ENCODE peak calls at places on chromosomes 5 and 9, in six cellular contexts. One of them, this sample, is unnamed.

GRCh38 chr5:53023969-53024368 is 34.8 kb downstream of the ITGA2 start:
- DNase-seq in stimulated activated CD4-positive, alpha-beta T cell treated with anti-CD3 and anti-CD28 coated beads, Interleukin-12 subunit alpha, Interleukin-12 subunit beta, amount 100 ng/mL, for 4 hours: no peak
- DNase-seq in NCI-H2107: no peak
- DNase-seq in NCI-H1105 treated with DMSO at 0.1 percent for 48 hours: no peak
- DNase-seq in KG1: no peak
- DNase-seq in fibroblast of the conjunctiva: peak; percentile 62
- DNase-seq in this sample: no peak

GRCh38 chr9:115071176-115071575 is 46.8 kb downstream of the TNC start:
- DNase-seq in fibroblast of the conjunctiva: no peak
- DNase-seq in NCI-H2107: no peak
- DNase-seq in NCI-H1105 treated with DMSO at 0.1 percent for 48 hours: no peak
- DNase-seq in stimulated activated CD4-positive, alpha-beta T cell treated with anti-CD3 and anti-CD28 coated beads, Interleukin-12 subunit alpha, Interleukin-12 subunit beta, amount 100 ng/mL, for 4 hours: no peak
- DNase-seq in KG1: no peak
- DNase-seq in this sample: no peak

GRCh38 chr9:126327016-126327749 is 554 bp downstream of the MVB12B start:
- DNase-seq in fibroblast of the conjunctiva: no peak
- DNase-seq in stimulated activated CD4-positive, alpha-beta T cell treated with anti-CD3 and anti-CD28 coated beads, Interleukin-12 subunit alpha, Interleukin-12 subunit beta, amount 100 ng/mL, for 4 hours: peak; percentile 13
- DNase-seq in NCI-H2107: no peak
- DNase-seq in KG1: no peak
- DNase-seq in NCI-H1105 treated with DMSO at 0.1 percent for 48 hours: peak; percentile 17
- DNase-seq in this sample: no peak

GRCh38 chr9:6917162-6917561 is 159.4 kb downstream of the KDM4C start:
- DNase-seq in NCI-H2107: no peak
- DNase-seq in KG1: no peak
- DNase-seq in stimulated activated CD4-positive, alpha-beta T cell treated with anti-CD3 and anti-CD28 coated beads, Interleukin-12 subunit alpha, Interleukin-12 subunit beta, amount 100 ng/mL, for 4 hours: no peak
- DNase-seq in fibroblast of the conjunctiva: no peak
- DNase-seq in NCI-H1105 treated with DMSO at 0.1 percent for 48 hours: no peak
- DNase-seq in this sample: no peak

GRCh38 chr5:145619806-145620205 is 215.3 kb downstream of the PRELID2 start:
- DNase-seq in stimulated activated CD4-positive, alpha-beta T cell treated with anti-CD3 and anti-CD28 coated beads, Interleukin-12 subunit alpha, Interleukin-12 subunit beta, amount 100 ng/mL, for 4 hours: no peak
- DNase-seq in NCI-H2107: no peak
- DNase-seq in NCI-H1105 treated with DMSO at 0.1 percent for 48 hours: no peak
- DNase-seq in KG1: no peak
- DNase-seq in fibroblast of the conjunctiva: no peak
- DNase-seq in this sample: no peak

GRCh38 chr5:149271195-149271716 is 403 bp upstream of the AFAP1L1 start:
- DNase-seq in NCI-H2107: no peak
- DNase-seq in stimulated activated CD4-positive, alpha-beta T cell treated with anti-CD3 and anti-CD28 coated beads, Interleukin-12 subunit alpha, Interleukin-12 subunit beta, amount 100 ng/mL, for 4 hours: no peak
- DNase-seq in fibroblast of the conjunctiva: no peak
- DNase-seq in KG1: no peak
- DNase-seq in NCI-H1105 treated with DMSO at 0.1 percent for 48 hours: no peak
- DNase-seq in this sample: no peak

GRCh38 chr5:96410013-96410412 is 23.0 kb downstream of the PCSK1 start:
- DNase-seq in NCI-H2107: no peak
- DNase-seq in fibroblast of the conjunctiva: no peak
- DNase-seq in stimulated activated CD4-positive, alpha-beta T cell treated with anti-CD3 and anti-CD28 coated beads, Interleukin-12 subunit alpha, Interleukin-12 subunit beta, amount 100 ng/mL, for 4 hours: no peak
- DNase-seq in NCI-H1105 treated with DMSO at 0.1 percent for 48 hours: no peak
- DNase-seq in KG1: no peak
- DNase-seq in this sample: no peak

GRCh38 chr5:164934039-164934438 is 1428.6 kb downstream of the MAT2B start:
- DNase-seq in stimulated activated CD4-positive, alpha-beta T cell treated with anti-CD3 and anti-CD28 coated beads, Interleukin-12 subunit alpha, Interleukin-12 subunit beta, amount 100 ng/mL, for 4 hours: no peak
- DNase-seq in NCI-H1105 treated with DMSO at 0.1 percent for 48 hours: no peak
- DNase-seq in NCI-H2107: no peak
- DNase-seq in KG1: no peak
- DNase-seq in fibroblast of the conjunctiva: no peak
- DNase-seq in this sample: no peak

GRCh38 chr9:1458503-1458902 is 408.3 kb downstream of the DMRT2 start:
- DNase-seq in NCI-H2107: peak; percentile 19
- DNase-seq in fibroblast of the conjunctiva: peak; percentile 57
- DNase-seq in KG1: no peak
- DNase-seq in NCI-H1105 treated with DMSO at 0.1 percent for 48 hours: peak; percentile 59
- DNase-seq in stimulated activated CD4-positive, alpha-beta T cell treated with anti-CD3 and anti-CD28 coated beads, Interleukin-12 subunit alpha, Interleukin-12 subunit beta, amount 100 ng/mL, for 4 hours: no peak
- DNase-seq in this sample: peak; percentile 16

GRCh38 chr9:98335666-98336065 is 80.2 kb upstream of the TBC1D2 start:
- DNase-seq in fibroblast of the conjunctiva: no peak
- DNase-seq in KG1: no peak
- DNase-seq in stimulated activated CD4-positive, alpha-beta T cell treated with anti-CD3 and anti-CD28 coated beads, Interleukin-12 subunit alpha, Interleukin-12 subunit beta, amount 100 ng/mL, for 4 hours: no peak
- DNase-seq in NCI-H1105 treated with DMSO at 0.1 percent for 48 hours: no peak
- DNase-seq in NCI-H2107: no peak
- DNase-seq in this sample: peak; percentile 63

GRCh38 chr5:178644826-178645545 is 18.1 kb upstream of the CLK4 start:
- DNase-seq in NCI-H2107: no peak
- DNase-seq in fibroblast of the conjunctiva: no peak
- DNase-seq in KG1: no peak
- DNase-seq in stimulated activated CD4-positive, alpha-beta T cell treated with anti-CD3 and anti-CD28 coated beads, Interleukin-12 subunit alpha, Interleukin-12 subunit beta, amount 100 ng/mL, for 4 hours: no peak
- DNase-seq in NCI-H1105 treated with DMSO at 0.1 percent for 48 hours: no peak
- DNase-seq in this sample: no peak

GRCh38 chr9:34637356-34638137 is at the start of gene SIGMAR1:
- DNase-seq in KG1: peak; percentile 84
- DNase-seq in NCI-H1105 treated with DMSO at 0.1 percent for 48 hours: peak; percentile 86
- DNase-seq in stimulated activated CD4-positive, alpha-beta T cell treated with anti-CD3 and anti-CD28 coated beads, Interleukin-12 subunit alpha, Interleukin-12 subunit beta, amount 100 ng/mL, for 4 hours: peak; percentile 93
- DNase-seq in NCI-H2107: peak; percentile 87
- DNase-seq in fibroblast of the conjunctiva: peak; percentile 74
- DNase-seq in this sample: no peak

GRCh38 chr5:42555010-42555409 is 131.8 kb downstream of the GHR start:
- DNase-seq in stimulated activated CD4-positive, alpha-beta T cell treated with anti-CD3 and anti-CD28 coated beads, Interleukin-12 subunit alpha, Interleukin-12 subunit beta, amount 100 ng/mL, for 4 hours: no peak
- DNase-seq in NCI-H1105 treated with DMSO at 0.1 percent for 48 hours: no peak
- DNase-seq in fibroblast of the conjunctiva: no peak
- DNase-seq in NCI-H2107: no peak
- DNase-seq in KG1: no peak
- DNase-seq in this sample: no peak

GRCh38 chr5:163696270-163696887 is 191.0 kb downstream of the MAT2B start:
- DNase-seq in NCI-H2107: no peak
- DNase-seq in NCI-H1105 treated with DMSO at 0.1 percent for 48 hours: peak; percentile 45
- DNase-seq in stimulated activated CD4-positive, alpha-beta T cell treated with anti-CD3 and anti-CD28 coated beads, Interleukin-12 subunit alpha, Interleukin-12 subunit beta, amount 100 ng/mL, for 4 hours: no peak
- DNase-seq in KG1: no peak
- DNase-seq in fibroblast of the conjunctiva: peak; percentile 55
- DNase-seq in this sample: peak; percentile 25

GRCh38 chr5:142222235-142222880 is 102.5 kb downstream of the SPRY4 start:
- DNase-seq in fibroblast of the conjunctiva: no peak
- DNase-seq in stimulated activated CD4-positive, alpha-beta T cell treated with anti-CD3 and anti-CD28 coated beads, Interleukin-12 subunit alpha, Interleukin-12 subunit beta, amount 100 ng/mL, for 4 hours: no peak
- DNase-seq in NCI-H1105 treated with DMSO at 0.1 percent for 48 hours: no peak
- DNase-seq in NCI-H2107: no peak
- DNase-seq in KG1: no peak
- DNase-seq in this sample: no peak

GRCh38 chr5:78495800-78496199 is 135.4 kb downstream of the SCAMP1 start:
- DNase-seq in fibroblast of the conjunctiva: no peak
- DNase-seq in stimulated activated CD4-positive, alpha-beta T cell treated with anti-CD3 and anti-CD28 coated beads, Interleukin-12 subunit alpha, Interleukin-12 subunit beta, amount 100 ng/mL, for 4 hours: no peak
- DNase-seq in KG1: no peak
- DNase-seq in NCI-H1105 treated with DMSO at 0.1 percent for 48 hours: no peak
- DNase-seq in NCI-H2107: no peak
- DNase-seq in this sample: no peak

GRCh38 chr5:52007230-52007858 is 624.1 kb downstream of the ISL1 start:
- DNase-seq in fibroblast of the conjunctiva: peak; percentile 17
- DNase-seq in KG1: no peak
- DNase-seq in NCI-H1105 treated with DMSO at 0.1 percent for 48 hours: peak; percentile 94
- DNase-seq in stimulated activated CD4-positive, alpha-beta T cell treated with anti-CD3 and anti-CD28 coated beads, Interleukin-12 subunit alpha, Interleukin-12 subunit beta, amount 100 ng/mL, for 4 hours: no peak
- DNase-seq in NCI-H2107: peak; percentile 14
- DNase-seq in this sample: peak; percentile 7

GRCh38 chr5:139669681-139670368 is 21.7 kb downstream of the CXXC5 start:
- DNase-seq in fibroblast of the conjunctiva: no peak
- DNase-seq in NCI-H1105 treated with DMSO at 0.1 percent for 48 hours: no peak
- DNase-seq in NCI-H2107: no peak
- DNase-seq in KG1: peak; percentile 36
- DNase-seq in stimulated activated CD4-positive, alpha-beta T cell treated with anti-CD3 and anti-CD28 coated beads, Interleukin-12 subunit alpha, Interleukin-12 subunit beta, amount 100 ng/mL, for 4 hours: no peak
- DNase-seq in this sample: no peak

GRCh38 chr5:148186248-148187003 is 16.4 kb upstream of the SPINK6 start:
- DNase-seq in fibroblast of the conjunctiva: peak; percentile 5
- DNase-seq in NCI-H2107: no peak
- DNase-seq in KG1: no peak
- DNase-seq in stimulated activated CD4-positive, alpha-beta T cell treated with anti-CD3 and anti-CD28 coated beads, Interleukin-12 subunit alpha, Interleukin-12 subunit beta, amount 100 ng/mL, for 4 hours: no peak
- DNase-seq in NCI-H1105 treated with DMSO at 0.1 percent for 48 hours: no peak
- DNase-seq in this sample: peak; percentile 77

GRCh38 chr5:142015781-142016533 is 3.1 kb upstream of the GNPDA1 start:
- DNase-seq in KG1: no peak
- DNase-seq in fibroblast of the conjunctiva: no peak
- DNase-seq in NCI-H2107: no peak
- DNase-seq in stimulated activated CD4-positive, alpha-beta T cell treated with anti-CD3 and anti-CD28 coated beads, Interleukin-12 subunit alpha, Interleukin-12 subunit beta, amount 100 ng/mL, for 4 hours: peak; percentile 32
- DNase-seq in NCI-H1105 treated with DMSO at 0.1 percent for 48 hours: no peak
- DNase-seq in this sample: peak; percentile 60

GRCh38 chr5:98050583-98050982 is 722.9 kb upstream of the RGMB start:
- DNase-seq in NCI-H1105 treated with DMSO at 0.1 percent for 48 hours: no peak
- DNase-seq in KG1: no peak
- DNase-seq in fibroblast of the conjunctiva: no peak
- DNase-seq in NCI-H2107: no peak
- DNase-seq in stimulated activated CD4-positive, alpha-beta T cell treated with anti-CD3 and anti-CD28 coated beads, Interleukin-12 subunit alpha, Interleukin-12 subunit beta, amount 100 ng/mL, for 4 hours: no peak
- DNase-seq in this sample: no peak

GRCh38 chr5:140242890-140243585 is 59.9 kb downstream of the PFDN1 start:
- DNase-seq in NCI-H1105 treated with DMSO at 0.1 percent for 48 hours: no peak
- DNase-seq in stimulated activated CD4-positive, alpha-beta T cell treated with anti-CD3 and anti-CD28 coated beads, Interleukin-12 subunit alpha, Interleukin-12 subunit beta, amount 100 ng/mL, for 4 hours: no peak
- DNase-seq in fibroblast of the conjunctiva: no peak
- DNase-seq in KG1: no peak
- DNase-seq in NCI-H2107: no peak
- DNase-seq in this sample: no peak

GRCh38 chr9:90256345-90256744 is 386.3 kb downstream of the DIRAS2 start:
- DNase-seq in NCI-H1105 treated with DMSO at 0.1 percent for 48 hours: no peak
- DNase-seq in NCI-H2107: no peak
- DNase-seq in KG1: no peak
- DNase-seq in fibroblast of the conjunctiva: no peak
- DNase-seq in stimulated activated CD4-positive, alpha-beta T cell treated with anti-CD3 and anti-CD28 coated beads, Interleukin-12 subunit alpha, Interleukin-12 subunit beta, amount 100 ng/mL, for 4 hours: no peak
- DNase-seq in this sample: no peak

GRCh38 chr5:81530919-81531318 is 137.0 kb upstream of the ACOT12 start:
- DNase-seq in NCI-H1105 treated with DMSO at 0.1 percent for 48 hours: no peak
- DNase-seq in stimulated activated CD4-positive, alpha-beta T cell treated with anti-CD3 and anti-CD28 coated beads, Interleukin-12 subunit alpha, Interleukin-12 subunit beta, amount 100 ng/mL, for 4 hours: no peak
- DNase-seq in NCI-H2107: no peak
- DNase-seq in KG1: no peak
- DNase-seq in fibroblast of the conjunctiva: no peak
- DNase-seq in this sample: no peak

GRCh38 chr5:95728494-95729114 is 2.5 kb upstream of the RHOBTB3 start:
- DNase-seq in NCI-H1105 treated with DMSO at 0.1 percent for 48 hours: no peak
- DNase-seq in fibroblast of the conjunctiva: no peak
- DNase-seq in stimulated activated CD4-positive, alpha-beta T cell treated with anti-CD3 and anti-CD28 coated beads, Interleukin-12 subunit alpha, Interleukin-12 subunit beta, amount 100 ng/mL, for 4 hours: no peak
- DNase-seq in KG1: no peak
- DNase-seq in NCI-H2107: no peak
- DNase-seq in this sample: no peak

GRCh38 chr9:136051568-136052432 is 43.3 kb downstream of the NACC2 start:
- DNase-seq in fibroblast of the conjunctiva: peak; percentile 77
- DNase-seq in NCI-H2107: peak; percentile 89
- DNase-seq in stimulated activated CD4-positive, alpha-beta T cell treated with anti-CD3 and anti-CD28 coated beads, Interleukin-12 subunit alpha, Interleukin-12 subunit beta, amount 100 ng/mL, for 4 hours: peak; percentile 20
- DNase-seq in KG1: no peak
- DNase-seq in NCI-H1105 treated with DMSO at 0.1 percent for 48 hours: peak; percentile 42
- DNase-seq in this sample: peak; percentile 60

GRCh38 chr9:1880038-1880565 is 135.0 kb upstream of the SMARCA2 start:
- DNase-seq in fibroblast of the conjunctiva: no peak
- DNase-seq in NCI-H2107: no peak
- DNase-seq in stimulated activated CD4-positive, alpha-beta T cell treated with anti-CD3 and anti-CD28 coated beads, Interleukin-12 subunit alpha, Interleukin-12 subunit beta, amount 100 ng/mL, for 4 hours: no peak
- DNase-seq in KG1: no peak
- DNase-seq in NCI-H1105 treated with DMSO at 0.1 percent for 48 hours: no peak
- DNase-seq in this sample: no peak

GRCh38 chr9:89854715-89855475 is 250.1 kb downstream of the GADD45G start:
- DNase-seq in NCI-H1105 treated with DMSO at 0.1 percent for 48 hours: no peak
- DNase-seq in NCI-H2107: no peak
- DNase-seq in fibroblast of the conjunctiva: no peak
- DNase-seq in KG1: no peak
- DNase-seq in stimulated activated CD4-positive, alpha-beta T cell treated with anti-CD3 and anti-CD28 coated beads, Interleukin-12 subunit alpha, Interleukin-12 subunit beta, amount 100 ng/mL, for 4 hours: no peak
- DNase-seq in this sample: no peak

GRCh38 chr5:137203011-137203632 is 296.0 kb downstream of the SPOCK1 start:
- DNase-seq in KG1: no peak
- DNase-seq in stimulated activated CD4-positive, alpha-beta T cell treated with anti-CD3 and anti-CD28 coated beads, Interleukin-12 subunit alpha, Interleukin-12 subunit beta, amount 100 ng/mL, for 4 hours: no peak
- DNase-seq in fibroblast of the conjunctiva: no peak
- DNase-seq in NCI-H2107: no peak
- DNase-seq in NCI-H1105 treated with DMSO at 0.1 percent for 48 hours: no peak
- DNase-seq in this sample: peak; percentile 68

GRCh38 chr9:84731696-84732095 is 62.2 kb downstream of the NTRK2 start:
- DNase-seq in stimulated activated CD4-positive, alpha-beta T cell treated with anti-CD3 and anti-CD28 coated beads, Interleukin-12 subunit alpha, Interleukin-12 subunit beta, amount 100 ng/mL, for 4 hours: no peak
- DNase-seq in NCI-H2107: no peak
- DNase-seq in NCI-H1105 treated with DMSO at 0.1 percent for 48 hours: no peak
- DNase-seq in fibroblast of the conjunctiva: no peak
- DNase-seq in KG1: no peak
- DNase-seq in this sample: no peak

GRCh38 chr9:87973791-87974292 is 491 bp downstream of the CDK20 start:
- DNase-seq in stimulated activated CD4-positive, alpha-beta T cell treated with anti-CD3 and anti-CD28 coated beads, Interleukin-12 subunit alpha, Interleukin-12 subunit beta, amount 100 ng/mL, for 4 hours: no peak
- DNase-seq in KG1: no peak
- DNase-seq in NCI-H2107: no peak
- DNase-seq in NCI-H1105 treated with DMSO at 0.1 percent for 48 hours: no peak
- DNase-seq in fibroblast of the conjunctiva: no peak
- DNase-seq in this sample: no peak

GRCh38 chr9:79471577-79472543 is 99.9 kb upstream of the TLE4 start:
- DNase-seq in KG1: no peak
- DNase-seq in stimulated activated CD4-positive, alpha-beta T cell treated with anti-CD3 and anti-CD28 coated beads, Interleukin-12 subunit alpha, Interleukin-12 subunit beta, amount 100 ng/mL, for 4 hours: no peak
- DNase-seq in NCI-H2107: no peak
- DNase-seq in fibroblast of the conjunctiva: peak; percentile 35
- DNase-seq in NCI-H1105 treated with DMSO at 0.1 percent for 48 hours: no peak
- DNase-seq in this sample: no peak

GRCh38 chr9:136626066-136626725 is 36.5 kb upstream of the EGFL7 start:
- DNase-seq in NCI-H1105 treated with DMSO at 0.1 percent for 48 hours: no peak
- DNase-seq in KG1: no peak
- DNase-seq in stimulated activated CD4-positive, alpha-beta T cell treated with anti-CD3 and anti-CD28 coated beads, Interleukin-12 subunit alpha, Interleukin-12 subunit beta, amount 100 ng/mL, for 4 hours: no peak
- DNase-seq in NCI-H2107: no peak
- DNase-seq in fibroblast of the conjunctiva: no peak
- DNase-seq in this sample: no peak

GRCh38 chr5:151284392-151284967 is 19.1 kb downstream of the SLC36A3 start:
- DNase-seq in fibroblast of the conjunctiva: no peak
- DNase-seq in NCI-H2107: no peak
- DNase-seq in KG1: no peak
- DNase-seq in NCI-H1105 treated with DMSO at 0.1 percent for 48 hours: no peak
- DNase-seq in stimulated activated CD4-positive, alpha-beta T cell treated with anti-CD3 and anti-CD28 coated beads, Interleukin-12 subunit alpha, Interleukin-12 subunit beta, amount 100 ng/mL, for 4 hours: no peak
- DNase-seq in this sample: no peak

GRCh38 chr9:93669116-93669957 is 93.0 kb downstream of the PHF2 start:
- DNase-seq in stimulated activated CD4-positive, alpha-beta T cell treated with anti-CD3 and anti-CD28 coated beads, Interleukin-12 subunit alpha, Interleukin-12 subunit beta, amount 100 ng/mL, for 4 hours: no peak
- DNase-seq in KG1: no peak
- DNase-seq in NCI-H1105 treated with DMSO at 0.1 percent for 48 hours: no peak
- DNase-seq in fibroblast of the conjunctiva: no peak
- DNase-seq in NCI-H2107: no peak
- DNase-seq in this sample: no peak

GRCh38 chr9:83511051-83511450 is 27.1 kb downstream of the FRMD3 start:
- DNase-seq in fibroblast of the conjunctiva: no peak
- DNase-seq in stimulated activated CD4-positive, alpha-beta T cell treated with anti-CD3 and anti-CD28 coated beads, Interleukin-12 subunit alpha, Interleukin-12 subunit beta, amount 100 ng/mL, for 4 hours: no peak
- DNase-seq in NCI-H2107: no peak
- DNase-seq in KG1: no peak
- DNase-seq in NCI-H1105 treated with DMSO at 0.1 percent for 48 hours: no peak
- DNase-seq in this sample: no peak

GRCh38 chr9:96674914-96675538 is 19.9 kb upstream of the PRXL2C start:
- DNase-seq in fibroblast of the conjunctiva: peak; percentile 34
- DNase-seq in NCI-H1105 treated with DMSO at 0.1 percent for 48 hours: no peak
- DNase-seq in KG1: no peak
- DNase-seq in NCI-H2107: no peak
- DNase-seq in stimulated activated CD4-positive, alpha-beta T cell treated with anti-CD3 and anti-CD28 coated beads, Interleukin-12 subunit alpha, Interleukin-12 subunit beta, amount 100 ng/mL, for 4 hours: no peak
- DNase-seq in this sample: peak; percentile 78

GRCh38 chr5:56763711-56764466 is 51.5 kb upstream of the MAP3K1 start:
- DNase-seq in KG1: no peak
- DNase-seq in NCI-H1105 treated with DMSO at 0.1 percent for 48 hours: no peak
- DNase-seq in fibroblast of the conjunctiva: peak; percentile 0
- DNase-seq in NCI-H2107: no peak
- DNase-seq in stimulated activated CD4-positive, alpha-beta T cell treated with anti-CD3 and anti-CD28 coated beads, Interleukin-12 subunit alpha, Interleukin-12 subunit beta, amount 100 ng/mL, for 4 hours: no peak
- DNase-seq in this sample: no peak

GRCh38 chr5:52725781-52726180 is 61.9 kb upstream of the ITGA1 start:
- DNase-seq in stimulated activated CD4-positive, alpha-beta T cell treated with anti-CD3 and anti-CD28 coated beads, Interleukin-12 subunit alpha, Interleukin-12 subunit beta, amount 100 ng/mL, for 4 hours: no peak
- DNase-seq in NCI-H1105 treated with DMSO at 0.1 percent for 48 hours: peak; percentile 65
- DNase-seq in fibroblast of the conjunctiva: no peak
- DNase-seq in KG1: no peak
- DNase-seq in NCI-H2107: no peak
- DNase-seq in this sample: no peak

This sample was measured in epithelial cell of proximal tubule.